ENCODE peak calls at places on chromosomes 5 and 9, in five cellular contexts. S is AG04450, H is fibroblast of the aortic adventitia, Q is heart right ventricle, T is AG09309. G is an unnamed sample.

GRCh38 chr5:176825957-176826356 is 15.6 kb downstream of the UNC5A start:
- DNase-seq in S (no peak), H (no peak), Q (no peak), T (no peak), G (no peak)

GRCh38 chr5:141742866-141743651 is 61.0 kb upstream of the ARAP3 start:
- DNase-seq in S (no peak), H (peak), Q (no peak), T (no peak), G (peak)

GRCh38 chr5:104421431-104421830 is 858.8 kb upstream of the NUDT12 start:
- DNase-seq in S (no peak), H (no peak), Q (no peak), T (no peak), G (no peak)

GRCh38 chr5:139403787-139404483 is at the start of gene SPATA24:
- DNase-seq in S (peak), H (peak), Q (peak), T (peak), G (peak)

GRCh38 chr9:79542735-79543504 is 28.8 kb upstream of the TLE4 start:
- DNase-seq in S (no peak), H (no peak), Q (no peak), T (no peak), G (peak)

GRCh38 chr9:99262949-99263418 is 40.9 kb downstream of the SEC61B start:
- DNase-seq in S (no peak), H (no peak), Q (no peak), T (no peak), G (no peak)

GRCh38 chr5:40929049-40929448 is 19.8 kb downstream of the C7 start:
- DNase-seq in S (no peak), H (peak), Q (no peak), T (no peak), G (peak)

GRCh38 chr9:5269249-5269715 is 35.2 kb downstream of the RLN2 start:
- DNase-seq in S (peak), H (peak), Q (no peak), T (no peak), G (peak)

GRCh38 chr9:83986765-83987401 is 6.3 kb downstream of the RMI1 start:
- DNase-seq in S (no peak), H (no peak), Q (no peak), T (no peak), G (no peak)

GRCh38 chr9:81633952-81634421 is 55.4 kb downstream of the TLE1 start:
- DNase-seq in S (no peak), H (no peak), Q (no peak), T (no peak), G (no peak)

GRCh38 chr5:168807261-168807660 is 228.1 kb upstream of the PANK3 start:
- DNase-seq in S (no peak), H (peak), Q (no peak), T (no peak), G (no peak)

GRCh38 chr9:36101916-36102741 is 34.4 kb upstream of the GLIPR2 start:
- DNase-seq in S (peak), H (peak), Q (no peak), T (peak), G (peak)

GRCh38 chr9:72529531-72529930 is 8.1 kb downstream of the TMC1 start:
- DNase-seq in S (no peak), H (no peak), Q (no peak), T (no peak), G (no peak)

GRCh38 chr5:135029468-135030122 is 4.4 kb downstream of the PITX1 start:
- DNase-seq in S (no peak), H (no peak), Q (no peak), T (no peak), G (no peak)

GRCh38 chr5:135031813-135032612 is 2.0 kb downstream of the PITX1 start:
- DNase-seq in S (no peak), H (peak), Q (no peak), T (no peak), G (no peak)

GRCh38 chr5:135031146-135031812 is 2.7 kb downstream of the PITX1 start:
- DNase-seq in S (no peak), H (no peak), Q (no peak), T (no peak), G (no peak)

GRCh38 chr5:135030123-135030517 is 3.9 kb downstream of the PITX1 start:
- DNase-seq in S (no peak), H (no peak), Q (no peak), T (no peak), G (no peak)

GRCh38 chr5:135030691-135031145 is 3.3 kb downstream of the PITX1 start:
- DNase-seq in S (no peak), H (no peak), Q (no peak), T (no peak), G (no peak)
- H3K4me3 ChIP-seq in S (peak), H (peak), Q (peak), T (peak), G (no peak)

GRCh38 chr5:180487556-180487955 is 6.6 kb upstream of the CNOT6 start:
- DNase-seq in S (no peak), H (no peak), Q (no peak), T (no peak), G (no peak)
- TF ChIP-seq CTCF in S (no peak), H (no peak), Q (no peak), T (no peak), G (no peak)

DNA sequence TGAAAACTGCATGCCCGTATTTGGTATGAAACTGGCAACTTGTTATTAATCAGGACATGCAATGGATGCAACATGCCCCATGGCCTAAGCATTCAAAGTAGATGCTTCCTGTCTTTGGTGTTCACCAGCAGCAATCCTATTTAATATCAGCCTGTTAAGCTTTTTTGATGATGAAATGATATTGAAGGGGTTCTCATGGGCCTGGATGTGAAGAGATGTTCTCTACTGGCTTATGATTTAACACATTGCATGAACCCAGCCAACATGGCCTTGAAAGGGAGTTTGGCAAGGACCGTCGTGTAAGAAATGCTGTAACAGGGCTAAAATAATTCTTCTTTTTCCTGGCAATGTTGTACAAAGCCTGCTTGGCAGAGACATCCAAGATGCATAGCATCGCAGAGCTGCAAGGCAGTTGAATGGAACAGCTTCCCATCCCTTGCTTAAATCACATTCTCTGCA is 111.2 kb downstream of the SMARCA2 start:
- DNase-seq in S (no peak), H (peak), Q (no peak), T (no peak), G (no peak)
- H3K4me3 ChIP-seq in S (no peak), H (peak), Q (peak), T (no peak), G (no peak)

GRCh38 chr5:172622091-172623046 is 18.7 kb upstream of the NEURL1B start:
- DNase-seq in S (no peak), H (no peak), Q (no peak), T (no peak), G (no peak)
- TF ChIP-seq CTCF in S (no peak), H (no peak), Q (no peak), T (no peak), G (no peak)

GRCh38 chr5:6790346-6790865 is 77.2 kb downstream of the TENT4A start:
- DNase-seq in S (no peak), H (no peak), Q (no peak), T (no peak), G (no peak)
- H3K4me3 ChIP-seq in S (no peak), H (no peak), Q (no peak), T (no peak), G (no peak)